ENCODE peak calls at places on chromosomes 3 and 15, in nine cellular contexts. X is GM23248; F is AG09319; G is activated T-helper 1 cell treated with anti-CD3 and anti-CD28 coated beads, Interleukin-2, amount 50 U/mL, for 16 hours; K is neuronal stem cell; U is stimulated activated CD4-positive, alpha-beta T cell treated with anti-CD3 and anti-CD28 coated beads, TNF-alpha, amount 100 ng/mL, for 1 hour; L is naive thymus-derived CD8-positive, alpha-beta T cell; B is T-cell; D is germinal center. V is an unnamed sample.

GRCh38 chr15:53197426-53197839 is 407.3 kb upstream of the ONECUT1 start:
- DNase-seq in X (peak; percentile 75), F (no peak), G (no peak), K (peak; percentile 81), U (no peak), L (no peak), B (peak; percentile 4), D (peak; percentile 50), V (peak; percentile 85)

GRCh38 chr15:100988297-100988696 is 69.1 kb downstream of the LRRK1 start:
- DNase-seq in X (no peak), F (no peak), G (no peak), K (no peak), U (no peak), L (no peak), B (no peak), D (no peak), V (no peak)

GRCh38 chr3:134852132-134852531 is 57.1 kb downstream of the EPHB1 start:
- DNase-seq in X (no peak), F (no peak), G (no peak), K (no peak), U (no peak), L (no peak), B (no peak), D (no peak), V (no peak)

GRCh38 chr3:194714122-194714425 is 28.4 kb downstream of the FAM43A start:
- DNase-seq in X (no peak), F (no peak), G (no peak), K (no peak), U (no peak), L (no peak), B (no peak), D (no peak), V (no peak)

GRCh38 chr15:80508783-80509182 is 104.6 kb downstream of the ARNT2 start:
- DNase-seq in X (no peak), F (no peak), G (no peak), K (no peak), U (no peak), L (no peak), B (no peak), D (no peak), V (no peak)

GRCh38 chr3:47643092-47643491 is 64.4 kb upstream of the CSPG5 start:
- DNase-seq in X (no peak), F (no peak), G (no peak), K (no peak), U (no peak), L (no peak), B (no peak), D (no peak), V (no peak)

GRCh38 chr3:161296814-161297213 is 74.5 kb downstream of the SPTSSB start:
- DNase-seq in X (no peak), F (no peak), G (no peak), K (no peak), U (no peak), L (no peak), B (no peak), D (no peak), V (no peak)

GRCh38 chr3:72342450-72342849 is 505.8 kb downstream of the SHQ1 start:
- DNase-seq in X (no peak), F (no peak), G (no peak), K (no peak), U (no peak), L (no peak), B (no peak), D (no peak), V (no peak)

GRCh38 chr3:197293605-197294237 is 4.7 kb downstream of the DLG1 start:
- DNase-seq in X (no peak), F (no peak), G (no peak), K (no peak), U (no peak), L (no peak), B (no peak), D (no peak), V (no peak)

GRCh38 chr15:39817892-39818291 is 35.3 kb upstream of the FSIP1 start:
- DNase-seq in X (no peak), F (no peak), G (no peak), K (no peak), U (no peak), L (no peak), B (no peak), D (no peak), V (no peak)

V was measured in osteocyte.